ENCODE peak calls at places on chromosomes 5 and 9, in eight cellular contexts. O is adrenal gland, V is right lobe of liver, J is uterus, M is H1, X is tibial nerve, P is A549, Q is upper lobe of left lung. N is an unnamed sample.

GRCh38 chr5:32018476-32019436 is 155.4 kb downstream of the GOLPH3 start:
- DNase-seq in O (no peak), V (no peak), J (no peak), M (no peak), X (no peak), P (no peak), Q (peak; percentile 44), N (peak; percentile 29)

GRCh38 chr5:77180167-77181081 is 30.1 kb upstream of the PDE8B start:
- DNase-seq in O (no peak), V (no peak), J (peak; percentile 48), M (peak; percentile 63), X (no peak), P (no peak), Q (peak; percentile 53), N (peak; percentile 87)

GRCh38 chr5:96781031-96781733 is 26.6 kb downstream of the ERAP1 start:
- DNase-seq in O (no peak), V (no peak), J (no peak), M (no peak), X (no peak), P (no peak), Q (no peak), N (no peak)

GRCh38 chr5:33588654-33589372 is 148.0 kb downstream of the TARS1 start:
- DNase-seq in O (no peak), V (peak; percentile 21), J (no peak), M (peak; percentile 89), X (no peak), P (peak; percentile 21), Q (no peak), N (peak; percentile 70)

GRCh38 chr9:81445331-81445921 is 243.9 kb downstream of the TLE1 start:
- DNase-seq in O (no peak), V (no peak), J (no peak), M (no peak), X (no peak), P (no peak), Q (no peak), N (no peak)

GRCh38 chr9:18274693-18275092 is 199.3 kb upstream of the ADAMTSL1 start:
- DNase-seq in O (no peak), V (no peak), J (no peak), M (no peak), X (no peak), P (no peak), Q (no peak), N (no peak)

GRCh38 chr9:18905033-18905882 is 127.8 kb downstream of the SAXO1 start:
- DNase-seq in O (no peak), V (no peak), J (no peak), M (no peak), X (no peak), P (no peak), Q (no peak), N (no peak)

GRCh38 chr5:50441479-50441815 is 359 bp upstream of the EMB start:
- DNase-seq in O (no peak), V (no peak), J (no peak), M (no peak), X (no peak), P (no peak), Q (no peak), N (no peak)

GRCh38 chr9:93683331-93684134 is 107.1 kb downstream of the PHF2 start:
- DNase-seq in O (no peak), V (no peak), J (peak; percentile 6), M (peak; percentile 41), X (no peak), P (no peak), Q (peak; percentile 15), N (no peak)

DNA sequence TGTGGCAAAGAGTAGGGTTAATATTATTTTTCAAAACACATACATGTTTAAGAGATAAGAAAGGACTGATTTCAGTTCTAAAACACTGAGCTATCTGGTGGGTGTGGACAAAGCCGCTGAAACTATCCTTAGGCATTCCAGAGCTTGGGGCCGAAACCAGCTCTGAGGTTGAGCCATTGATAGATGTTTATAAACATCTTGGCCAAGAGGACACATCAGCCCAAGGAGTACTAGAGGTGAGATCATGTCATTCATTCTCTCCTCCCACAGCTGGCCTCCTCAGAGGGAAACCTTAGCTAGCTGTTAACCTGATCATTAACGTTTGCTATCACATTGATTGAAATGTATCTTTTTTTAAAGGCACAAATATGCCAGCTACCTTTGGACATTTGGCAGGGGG is 89.9 kb downstream of the NLN start:
- DNase-seq in O (no peak), V (no peak), J (no peak), M (no peak), X (no peak), P (no peak), Q (no peak), N (no peak)
- TF ChIP-seq POLR2A in O (no peak), V (no peak), J (no peak), M (no peak), X (no peak), P (no peak), Q (no peak), N (no peak)

GRCh38 chr9:136323420-136323819 is 3.9 kb upstream of the GPSM1 start:
- DNase-seq in O (no peak), V (no peak), J (no peak), M (no peak), X (no peak), P (no peak), Q (no peak), N (no peak)
- H3K27ac ChIP-seq in O (no peak overlapping the region), V (no peak overlapping the region), J (no peak overlapping the region), M (no peak overlapping the region), X (no peak overlapping the region), P (no peak overlapping the region), Q (no peak overlapping the region), N (no peak overlapping the region)

GRCh38 chr9:128705051-128705965 is 3.0 kb downstream of the PKN3 start:
- DNase-seq in O (no peak), V (peak; percentile 15), J (no peak), M (no peak), X (no peak), P (no peak), Q (no peak), N (no peak)

GRCh38 chr9:128702949-128703615 is 779 bp downstream of the PKN3 start:
- DNase-seq in O (no peak), V (peak; percentile 29), J (peak; percentile 33), M (peak; percentile 81), X (no peak), P (peak; percentile 60), Q (no peak), N (peak; percentile 47)

GRCh38 chr9:128704356-128704670 is 2.0 kb downstream of the PKN3 start:
- DNase-seq in O (no peak), V (no peak), J (no peak), M (no peak), X (no peak), P (no peak), Q (no peak), N (no peak)

GRCh38 chr9:128703616-128704355 is 1.5 kb downstream of the PKN3 start:
- DNase-seq in O (no peak), V (peak; percentile 24), J (peak; percentile 37), M (no peak), X (no peak), P (no peak), Q (no peak), N (no peak)

DNA sequence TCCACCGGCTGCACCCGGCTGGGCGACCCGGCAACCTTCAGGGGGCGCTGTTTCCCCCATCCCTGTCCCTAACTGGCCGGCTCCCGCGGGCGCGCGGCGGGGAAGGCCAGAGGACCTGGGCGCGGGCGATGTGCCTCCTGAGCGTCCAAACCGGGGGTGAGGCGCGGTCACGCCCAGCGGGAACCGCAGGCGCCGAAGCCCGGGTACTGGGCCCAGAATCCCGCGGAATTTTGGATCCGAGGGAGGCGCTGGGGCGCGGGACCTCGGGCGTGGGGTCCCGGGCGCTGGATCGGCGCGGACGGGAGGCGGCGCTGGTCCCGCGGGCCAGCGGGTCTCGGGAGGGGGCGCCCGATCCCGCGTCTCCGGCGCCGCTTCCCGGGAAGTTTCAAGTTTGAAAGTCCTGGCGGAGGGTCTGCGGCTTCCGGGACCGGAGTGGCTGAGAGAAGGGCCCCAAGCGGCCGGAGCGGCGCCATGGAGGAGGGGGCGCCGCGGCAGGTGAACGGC is at the start of gene PKN3:
- DNase-seq in O (peak; percentile 88), V (peak; percentile 90), J (peak; percentile 85), M (peak; percentile 99), X (peak; percentile 69), P (peak; percentile 98), Q (peak; percentile 85), N (peak; percentile 83)
- TF ChIP-seq POLR2A in O (no peak), V (peak; percentile 23), J (no peak), M (no peak), X (no peak), P (peak; percentile 25), Q (no peak), N (no peak)

GRCh38 chr5:16536818-16537217 is 71.2 kb upstream of the ZNF622 start:
- DNase-seq in O (no peak), V (no peak), J (no peak), M (no peak), X (no peak), P (no peak), Q (no peak), N (no peak)
- H3K27ac ChIP-seq in O (no peak overlapping the region), V (no peak overlapping the region), J (no peak overlapping the region), M (no peak overlapping the region), X (no peak overlapping the region), P (no peak overlapping the region), Q (no peak overlapping the region), N (no peak overlapping the region)

GRCh38 chr5:10351882-10352395 is 1.6 kb upstream of the MARCHF6 start:
- DNase-seq in O (no peak), V (no peak), J (no peak), M (no peak), X (no peak), P (no peak), Q (no peak), N (no peak)

GRCh38 chr5:10354048-10354872 is 765 bp downstream of the MARCHF6 start:
- DNase-seq in O (peak; percentile 70), V (peak; percentile 49), J (peak; percentile 38), M (no peak), X (no peak), P (peak; percentile 33), Q (no peak), N (peak; percentile 53)

GRCh38 chr5:10352404-10353240 is 873 bp upstream of the MARCHF6 start:
- DNase-seq in O (no peak), V (no peak), J (no peak), M (no peak), X (no peak), P (no peak), Q (no peak), N (no peak)

GRCh38 chr5:10355071-10355889 is 1.8 kb downstream of the MARCHF6 start:
- DNase-seq in O (no peak), V (no peak), J (no peak), M (no peak), X (no peak), P (no peak), Q (no peak), N (no peak)

DNA sequence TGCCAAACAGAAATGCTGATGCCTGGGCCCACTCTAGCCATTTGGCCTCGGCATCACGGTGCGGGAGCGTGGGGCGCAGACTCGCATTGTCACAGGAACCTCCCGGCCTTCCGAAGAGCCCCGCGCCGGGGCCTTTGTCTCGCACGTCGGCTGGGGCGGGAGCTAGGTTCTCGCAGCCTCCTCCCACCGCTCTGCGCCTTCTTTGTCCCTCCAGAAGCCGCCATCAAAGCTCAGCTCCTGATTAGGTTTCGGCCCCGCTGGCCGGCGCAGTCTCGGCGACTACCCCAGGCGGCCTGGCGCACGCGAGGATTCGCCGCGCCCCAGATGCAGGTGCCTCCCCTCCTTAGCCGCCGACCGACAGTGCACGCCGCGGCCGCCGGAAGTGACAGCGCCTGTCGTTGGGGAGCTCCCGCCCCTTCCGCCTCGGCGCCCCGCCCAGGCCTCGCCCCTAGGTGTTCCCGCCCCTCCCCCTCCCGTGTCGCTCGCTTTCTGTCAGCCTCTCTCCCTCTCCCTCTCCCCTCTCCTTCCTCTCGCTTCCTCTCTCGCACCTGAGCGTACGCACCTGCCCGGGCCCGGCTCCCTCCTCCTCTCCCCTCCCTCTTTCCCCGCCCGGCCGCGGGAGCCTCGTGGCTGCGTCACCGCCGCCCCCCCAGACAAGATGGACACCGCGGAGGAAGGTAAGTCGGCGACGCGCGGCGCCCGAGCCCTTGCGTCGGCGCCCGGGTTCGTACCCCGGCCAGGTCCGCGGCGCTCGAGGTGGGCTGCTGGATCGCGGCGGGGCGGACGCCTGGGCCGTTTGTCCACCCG is at the start of gene MARCHF6:
- DNase-seq in O (peak; percentile 97), V (peak; percentile 98), J (peak; percentile 94), M (peak; percentile 92), X (peak; percentile 90), P (peak; percentile 70), Q (peak; percentile 96), N (peak; percentile 97)
- TF ChIP-seq POLR2A in O (peak; percentile 94), V (peak; percentile 94), J (peak; percentile 92), M (peak; percentile 89), X (peak; percentile 96), P (peak; percentile 97), Q (peak; percentile 80), N (peak; percentile 98)

N was measured in thyroid gland.